ENCODE peak calls at places on chromosomes 1 and 21, in four cellular contexts. One of them, this sample, is unnamed.

GRCh38 chr1:239952348-239953307 is 139.1 kb upstream of the FMN2 start:
- DNase-seq in heart right ventricle: no peak
- DNase-seq in T-helper 1 cell: no peak
- DNase-seq in stimulated activated naive CD8-positive, alpha-beta T cell treated with anti-CD3 and anti-CD28 coated beads, Interleukin-15, Interleukin-2, amounts not matched to agents 100 U/mL and 50 U/mL, for 24 hours: peak
- DNase-seq in this sample: peak

GRCh38 chr1:183821309-183822080 is 16.6 kb downstream of the RGL1 start:
- DNase-seq in T-helper 1 cell: no peak
- DNase-seq in heart right ventricle: no peak
- DNase-seq in stimulated activated naive CD8-positive, alpha-beta T cell treated with anti-CD3 and anti-CD28 coated beads, Interleukin-15, Interleukin-2, amounts not matched to agents 100 U/mL and 50 U/mL, for 24 hours: no peak
- DNase-seq in this sample: no peak

GRCh38 chr21:43694437-43695079 is 24.4 kb upstream of the PDXK start:
- DNase-seq in stimulated activated naive CD8-positive, alpha-beta T cell treated with anti-CD3 and anti-CD28 coated beads, Interleukin-15, Interleukin-2, amounts not matched to agents 100 U/mL and 50 U/mL, for 24 hours: no peak
- DNase-seq in heart right ventricle: no peak
- DNase-seq in T-helper 1 cell: no peak
- DNase-seq in this sample: no peak

GRCh38 chr1:40919475-40920011 is 57.4 kb upstream of the CITED4 start:
- DNase-seq in stimulated activated naive CD8-positive, alpha-beta T cell treated with anti-CD3 and anti-CD28 coated beads, Interleukin-15, Interleukin-2, amounts not matched to agents 100 U/mL and 50 U/mL, for 24 hours: no peak
- DNase-seq in heart right ventricle: no peak
- DNase-seq in T-helper 1 cell: no peak
- DNase-seq in this sample: no peak

GRCh38 chr1:36092166-36092797 is 3.6 kb downstream of the ADPRS start:
- DNase-seq in T-helper 1 cell: no peak
- DNase-seq in heart right ventricle: no peak
- DNase-seq in stimulated activated naive CD8-positive, alpha-beta T cell treated with anti-CD3 and anti-CD28 coated beads, Interleukin-15, Interleukin-2, amounts not matched to agents 100 U/mL and 50 U/mL, for 24 hours: no peak
- DNase-seq in this sample: no peak

GRCh38 chr1:54248966-54249365 is 49.0 kb downstream of the MRPL37 start:
- DNase-seq in T-helper 1 cell: no peak
- DNase-seq in stimulated activated naive CD8-positive, alpha-beta T cell treated with anti-CD3 and anti-CD28 coated beads, Interleukin-15, Interleukin-2, amounts not matched to agents 100 U/mL and 50 U/mL, for 24 hours: no peak
- DNase-seq in heart right ventricle: no peak
- DNase-seq in this sample: no peak

GRCh38 chr1:214331827-214332423 is 51.0 kb downstream of the SMYD2 start:
- DNase-seq in heart right ventricle: peak
- DNase-seq in T-helper 1 cell: peak
- DNase-seq in stimulated activated naive CD8-positive, alpha-beta T cell treated with anti-CD3 and anti-CD28 coated beads, Interleukin-15, Interleukin-2, amounts not matched to agents 100 U/mL and 50 U/mL, for 24 hours: peak
- DNase-seq in this sample: peak

GRCh38 chr1:219174672-219175564 is 1.2 kb downstream of the LYPLAL1 start:
- DNase-seq in T-helper 1 cell: peak
- DNase-seq in stimulated activated naive CD8-positive, alpha-beta T cell treated with anti-CD3 and anti-CD28 coated beads, Interleukin-15, Interleukin-2, amounts not matched to agents 100 U/mL and 50 U/mL, for 24 hours: peak
- DNase-seq in heart right ventricle: no peak
- DNase-seq in this sample: peak

GRCh38 chr1:184276416-184276815 is 110.4 kb upstream of the C1orf21 start:
- DNase-seq in stimulated activated naive CD8-positive, alpha-beta T cell treated with anti-CD3 and anti-CD28 coated beads, Interleukin-15, Interleukin-2, amounts not matched to agents 100 U/mL and 50 U/mL, for 24 hours: no peak
- DNase-seq in heart right ventricle: no peak
- DNase-seq in T-helper 1 cell: no peak
- DNase-seq in this sample: no peak

GRCh38 chr1:194658090-194658439 is 1471.7 kb upstream of the B3GALT2 start:
- DNase-seq in heart right ventricle: no peak
- DNase-seq in T-helper 1 cell: no peak
- DNase-seq in stimulated activated naive CD8-positive, alpha-beta T cell treated with anti-CD3 and anti-CD28 coated beads, Interleukin-15, Interleukin-2, amounts not matched to agents 100 U/mL and 50 U/mL, for 24 hours: no peak
- DNase-seq in this sample: no peak

GRCh38 chr1:18927082-18927653 is 24.8 kb upstream of the ALDH4A1 start:
- DNase-seq in heart right ventricle: no peak
- DNase-seq in T-helper 1 cell: peak
- DNase-seq in stimulated activated naive CD8-positive, alpha-beta T cell treated with anti-CD3 and anti-CD28 coated beads, Interleukin-15, Interleukin-2, amounts not matched to agents 100 U/mL and 50 U/mL, for 24 hours: peak
- DNase-seq in this sample: no peak

This sample was measured in neural progenitor cell.